ENCODE peak calls at places on chromosomes 5 and 9, in eight cellular contexts. V, W, K, B, O, X, G and U are unnamed samples.

GRCh38 chr5:32419791-32420190 is 24.7 kb downstream of the ZFR start:
- DNase-seq in V (no peak), W (no peak), K (no peak), B (no peak), O (no peak), X (no peak), G (peak), U (no peak)

GRCh38 chr5:131679911-131680310 is 44.9 kb upstream of the RAPGEF6 start:
- DNase-seq in V (no peak), W (no peak), K (peak), B (no peak), O (no peak), X (no peak), G (no peak), U (no peak)

GRCh38 chr9:70406446-70406862 is 8.0 kb downstream of the KLF9 start:
- DNase-seq in V (peak), W (no peak), K (peak), B (no peak), O (no peak), X (no peak), G (no peak), U (no peak)

GRCh38 chr9:27665121-27665520 is 91.8 kb upstream of the C9orf72 start:
- DNase-seq in V (no peak), W (peak), K (no peak), B (no peak), O (no peak), X (no peak), G (no peak), U (no peak)

GRCh38 chr5:37900692-37901091 is 60.9 kb upstream of the GDNF start:
- DNase-seq in V (no peak), W (peak), K (peak), B (no peak), O (peak), X (no peak), G (no peak), U (peak)

GRCh38 chr9:3240651-3241268 is 285.0 kb downstream of the RFX3 start:
- DNase-seq in V (peak), W (peak), K (peak), B (peak), O (peak), X (peak), G (peak), U (peak)

GRCh38 chr9:107929439-107929838 is 439.9 kb upstream of the KLF4 start:
- DNase-seq in V (no peak), W (no peak), K (peak), B (no peak), O (no peak), X (no peak), G (no peak), U (peak)

GRCh38 chr9:101027246-101027645 is 1.3 kb upstream of the PLPPR1 start:
- DNase-seq in V (no peak), W (no peak), K (no peak), B (no peak), O (no peak), X (no peak), G (no peak), U (no peak)